ENCODE peak calls at places on chromosomes 11 and 22, in six cellular contexts. F is CD8-positive, alpha-beta memory T cell; N is CD4-positive, alpha-beta memory T cell; Y is pancreas; S is lung; X is CD8-positive, alpha-beta T cell. J is an unnamed sample.

GRCh38 chr11:70522261-70522612 is 123.9 kb downstream of the CTTN start:
- DNase-seq in F (no peak), N (no peak), Y (no peak), S (no peak), X (no peak), J (no peak)

GRCh38 chr22:31790240-31790639 is 36.4 kb downstream of the DEPDC5 start:
- DNase-seq in F (no peak), N (no peak), Y (no peak), S (no peak), X (no peak), J (no peak)

GRCh38 chr11:127392575-127392974 is 392.0 kb upstream of the KIRREL3 start:
- DNase-seq in F (no peak), N (no peak), Y (no peak), S (no peak), X (no peak), J (no peak)

GRCh38 chr11:12669930-12670329 is 4.3 kb upstream of the TEAD1 start:
- DNase-seq in F (no peak), N (no peak), Y (no peak), S (no peak), X (no peak), J (no peak)

GRCh38 chr11:12724301-12725046 is 50.3 kb downstream of the TEAD1 start:
- DNase-seq in F (no peak), N (no peak), Y (no peak), S (peak; percentile 79), X (no peak), J (no peak)

GRCh38 chr11:114440971-114441810 is 1.9 kb downstream of the REXO2 start:
- DNase-seq in F (no peak), N (no peak), Y (no peak), S (no peak), X (no peak), J (no peak)

GRCh38 chr22:39524089-39524752 is 3.9 kb downstream of the ATF4 start:
- DNase-seq in F (no peak), N (no peak), Y (no peak), S (no peak), X (no peak), J (no peak)

GRCh38 chr22:39699631-39700348 is 129.2 kb downstream of the CACNA1I start:
- DNase-seq in F (no peak), N (no peak), Y (peak; percentile 41), S (no peak), X (no peak), J (no peak)

GRCh38 chr11:102429691-102430090 is 22.9 kb downstream of the TMEM123 start:
- DNase-seq in F (no peak), N (no peak), Y (no peak), S (no peak), X (no peak), J (no peak)

GRCh38 chr11:73981051-73981805 is 1.4 kb downstream of the UCP2 start:
- DNase-seq in F (no peak), N (no peak), Y (no peak), S (no peak), X (no peak), J (no peak)

GRCh38 chr11:94658888-94659287 is 91.7 kb downstream of the PIWIL4 start:
- DNase-seq in F (no peak), N (no peak), Y (no peak), S (no peak), X (no peak), J (no peak)

GRCh38 chr11:94658386-94658785 is 91.2 kb downstream of the PIWIL4 start:
- DNase-seq in F (no peak), N (no peak), Y (no peak), S (no peak), X (no peak), J (no peak)

GRCh38 chr11:94656968-94657367 is 89.8 kb downstream of the PIWIL4 start:
- DNase-seq in F (no peak), N (no peak), Y (no peak), S (no peak), X (no peak), J (no peak)

GRCh38 chr11:94655951-94656350 is 88.8 kb downstream of the PIWIL4 start:
- DNase-seq in F (no peak), N (no peak), Y (no peak), S (no peak), X (no peak), J (no peak)

GRCh38 chr11:94657629-94658028 is 90.5 kb downstream of the PIWIL4 start:
- DNase-seq in F (no peak), N (no peak), Y (no peak), S (no peak), X (no peak), J (no peak)
- H3K4me1 ChIP-seq in F (no peaks in the 10 kb centered on the region), N (no peaks in the 10 kb centered on the region), Y (no peaks in the 10 kb centered on the region), S (no peaks in the 10 kb centered on the region), X (no peaks in the 10 kb centered on the region), J (no peaks in the 10 kb centered on the region)

GRCh38 chr11:119712006-119712405 is 17.0 kb downstream of the NECTIN1 start:
- DNase-seq in F (no peak), N (no peak), Y (no peak), S (no peak), X (no peak), J (no peak)

GRCh38 chr11:119714189-119714588 is 14.8 kb downstream of the NECTIN1 start:
- DNase-seq in F (no peak), N (no peak), Y (peak; percentile 68), S (no peak), X (no peak), J (no peak)

GRCh38 chr11:119714590-119714989 is 14.4 kb downstream of the NECTIN1 start:
- DNase-seq in F (no peak), N (no peak), Y (no peak), S (no peak), X (no peak), J (no peak)

GRCh38 chr11:119712459-119713360 is 16.3 kb downstream of the NECTIN1 start:
- DNase-seq in F (no peak), N (no peak), Y (peak; percentile 51), S (no peak), X (no peak), J (no peak)

DNA sequence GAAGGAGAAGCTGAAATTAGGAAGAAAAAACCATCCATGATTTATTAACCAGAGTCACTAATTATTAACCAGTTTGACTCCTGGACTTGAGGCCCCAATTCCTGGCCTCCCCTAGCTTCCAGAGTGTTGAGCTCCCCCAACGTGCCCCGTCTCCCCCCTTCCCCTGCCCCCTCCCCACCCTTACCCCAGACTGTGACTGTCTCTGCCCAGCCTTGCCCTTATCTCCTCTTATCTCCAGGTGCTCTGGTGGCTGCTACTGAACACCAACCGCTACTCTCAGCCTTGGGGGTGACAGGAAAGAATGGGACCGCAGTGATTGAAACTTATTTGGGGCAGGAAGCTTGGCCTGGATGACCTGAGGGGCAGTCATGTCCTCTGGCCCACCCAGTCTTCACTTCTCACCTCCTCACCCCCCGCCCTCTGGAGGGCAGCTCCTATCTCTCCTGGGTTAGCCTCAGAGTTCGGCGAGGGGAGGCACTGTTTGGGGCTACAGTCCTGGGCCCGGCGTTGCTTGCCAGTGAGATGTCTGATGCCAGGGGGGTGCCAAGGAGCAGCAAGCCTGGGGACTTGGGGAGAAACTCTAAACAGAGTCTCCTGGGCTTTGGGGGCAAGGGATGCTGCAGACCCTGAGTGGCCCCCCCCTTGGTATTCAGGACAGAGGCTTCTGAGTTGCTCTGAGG is 15.5 kb downstream of the NECTIN1 start:
- DNase-seq in F (no peak), N (no peak), Y (peak; percentile 65), S (no peak), X (no peak), J (no peak)
- H3K36me3 ChIP-seq in F (no peaks in the 10 kb centered on the region), N (no peaks in the 10 kb centered on the region), Y (no peaks in the 10 kb centered on the region), S (no peaks in the 10 kb centered on the region), X (no peaks in the 10 kb centered on the region), J (no peaks in the 10 kb centered on the region)

GRCh38 chr11:48055292-48056132 is 75.2 kb downstream of the PTPRJ start:
- DNase-seq in F (peak; percentile 16), N (peak; percentile 84), Y (no peak), S (peak; percentile 48), X (peak; percentile 53), J (peak; percentile 38)

GRCh38 chr11:48054994-48055291 is 74.6 kb downstream of the PTPRJ start:
- DNase-seq in F (no peak), N (no peak), Y (no peak), S (no peak), X (no peak), J (no peak)

GRCh38 chr11:48058064-48058463 is 77.7 kb downstream of the PTPRJ start:
- DNase-seq in F (no peak), N (no peak), Y (no peak), S (no peak), X (no peak), J (no peak)

GRCh38 chr11:48058777-48059176 is 78.4 kb downstream of the PTPRJ start:
- DNase-seq in F (no peak), N (no peak), Y (no peak), S (no peak), X (no peak), J (no peak)

DNA sequence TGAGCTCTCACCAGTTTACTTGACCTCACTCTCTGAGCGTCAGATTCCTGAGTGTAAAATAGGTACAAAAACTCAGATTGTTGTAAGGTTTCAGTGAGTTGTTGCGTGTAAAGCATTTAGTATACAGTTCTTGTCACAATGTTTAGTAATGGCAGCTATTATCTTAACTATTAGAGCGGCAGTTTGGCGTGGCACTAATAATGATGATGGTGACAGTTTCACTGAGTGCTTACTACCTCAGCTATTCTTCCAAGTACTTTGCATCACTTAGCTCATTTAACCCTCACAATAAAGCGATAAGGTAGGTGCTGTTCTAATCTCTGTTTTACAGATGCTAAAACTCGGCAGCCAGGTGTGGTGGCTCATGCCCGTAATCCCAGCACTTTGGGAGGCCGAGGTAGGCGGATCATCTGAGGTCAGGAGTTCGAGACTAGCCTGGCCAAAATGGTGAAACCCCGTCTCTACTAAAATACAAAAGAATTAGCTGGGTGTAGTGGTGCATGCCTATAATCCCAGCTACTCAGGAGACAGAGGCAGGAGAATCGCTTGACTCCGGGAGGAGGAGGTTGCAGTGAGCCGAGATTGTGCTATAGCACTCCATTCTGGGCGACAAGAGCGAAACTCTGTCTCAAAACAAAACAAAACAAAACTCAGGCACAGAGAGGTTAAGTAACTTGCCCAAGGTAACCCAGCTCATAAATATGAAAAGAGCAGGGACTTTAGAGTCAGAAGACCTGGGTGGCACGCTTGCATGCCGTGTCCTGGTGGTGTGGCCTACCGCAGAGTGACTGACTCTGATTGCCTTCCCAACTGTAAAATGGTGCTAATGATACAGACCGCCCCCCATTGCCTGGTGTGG is 76.2 kb downstream of the PTPRJ start:
- DNase-seq in F (no peak), N (no peak), Y (no peak), S (no peak), X (no peak), J (no peak)
- H3K4me1 ChIP-seq in F (peaks cover 86% of the 10 kb centered on the region), N (peaks cover 86% of the 10 kb centered on the region), Y (peaks cover 5% of the 10 kb centered on the region), S (peaks cover 13% of the 10 kb centered on the region), X (peaks cover 61% of the 10 kb centered on the region), J (peaks cover 52% of the 10 kb centered on the region)

DNA sequence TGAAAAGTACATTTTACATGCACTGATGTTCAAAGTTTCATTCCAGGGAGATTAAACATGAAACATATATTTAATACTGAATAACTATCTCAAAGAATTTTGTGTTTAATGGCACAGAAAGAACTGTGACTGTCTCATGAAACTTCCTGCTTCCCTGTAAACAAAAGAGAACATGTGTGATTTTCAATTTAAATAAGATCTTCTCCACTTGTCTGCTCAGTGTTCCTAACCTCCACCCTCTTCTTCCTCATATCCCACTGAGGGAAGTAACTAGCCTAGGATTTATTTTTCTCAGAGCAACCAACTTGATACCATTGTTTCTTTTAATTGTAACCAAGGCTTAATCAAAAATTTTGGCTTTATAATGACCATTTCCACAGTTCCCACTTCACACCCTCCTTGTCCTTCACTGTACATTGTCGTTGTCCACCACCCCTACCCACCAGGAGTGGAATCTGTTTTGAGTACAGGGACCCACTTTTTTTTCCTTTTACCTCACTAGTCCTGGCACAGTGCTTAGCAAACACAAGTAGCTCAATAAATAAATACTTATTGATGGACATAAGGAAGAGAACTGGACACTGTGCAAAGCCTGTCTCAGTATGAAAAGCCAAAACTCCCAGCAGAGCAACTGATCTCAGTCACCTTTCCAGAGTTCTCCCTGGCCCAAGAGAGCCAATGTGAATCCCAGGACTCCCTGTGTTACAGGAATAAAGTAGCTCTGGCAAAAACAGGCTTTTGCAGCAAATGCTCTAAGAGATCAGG is 4.2 kb downstream of the CPSF7 start:
- DNase-seq in F (no peak), N (no peak), Y (no peak), S (no peak), X (no peak), J (no peak)
- H3K36me3 ChIP-seq in F (peaks cover 45% of the 10 kb centered on the region), N (peaks cover 65% of the 10 kb centered on the region), Y (peaks cover 6% of the 10 kb centered on the region), S (peaks cover 40% of the 10 kb centered on the region), X (peaks cover 43% of the 10 kb centered on the region), J (peaks cover 64% of the 10 kb centered on the region)